ENCODE peak calls at places on chromosomes 7 and 10, in four cellular contexts. O, D, C and M are unnamed samples.

GRCh38 chr7:93117852-93118530 is at the start of gene SAMD9:
- DNase-seq in D (peak), C (peak), O (peak), M (peak)

GRCh38 chr7:101901661-101902491 is 84.5 kb downstream of the CUX1 start:
- DNase-seq in D (peak), O (peak), C (no peak), M (no peak)

GRCh38 chr7:33821970-33822369 is 83.4 kb upstream of the BMPER start:
- DNase-seq in D (no peak), O (no peak), C (no peak), M (no peak)

GRCh38 chr7:105151152-105151551 is 137.1 kb downstream of the KMT2E start:
- DNase-seq in D (no peak), C (no peak), O (no peak), M (no peak)

GRCh38 chr10:29946953-29947700 is 112.3 kb downstream of the JCAD start:
- DNase-seq in O (peak), C (no peak), D (peak), M (no peak)

GRCh38 chr7:45716380-45717203 is 142.4 kb downstream of the ADCY1 start:
- DNase-seq in O (no peak), C (no peak), D (no peak), M (no peak)

GRCh38 chr7:19066109-19066508 is 51.3 kb downstream of the TWIST1 start:
- DNase-seq in D (peak), C (no peak), O (peak), M (no peak)

GRCh38 chr10:121422096-121422495 is 176.1 kb downstream of the FGFR2 start:
- DNase-seq in C (no peak), O (no peak), D (no peak), M (no peak)

GRCh38 chr10:116521424-116522305 is 24.1 kb upstream of the PNLIP start:
- DNase-seq in O (peak), D (peak), C (no peak), M (no peak)

GRCh38 chr7:70569335-70569819 is 562.6 kb upstream of the GALNT17 start:
- DNase-seq in C (no peak), O (no peak), D (peak), M (no peak)

GRCh38 chr7:96084880-96085551 is 236.9 kb downstream of the SLC25A13 start:
- DNase-seq in O (peak), D (peak), C (no peak), M (no peak)

GRCh38 chr7:121352323-121352722 is 23.5 kb downstream of the WNT16 start:
- DNase-seq in O (no peak), D (no peak), C (no peak), M (no peak)

GRCh38 chr7:3911685-3912084 is 610.6 kb downstream of the SDK1 start:
- DNase-seq in D (peak), C (no peak), O (no peak), M (no peak)

GRCh38 chr7:5690931-5691461 is 90.5 kb downstream of the RNF216 start:
- DNase-seq in C (no peak), O (no peak), D (peak), M (no peak)

GRCh38 chr7:28183627-28184026 is 3.0 kb upstream of the JAZF1 start:
- DNase-seq in O (no peak), C (no peak), D (no peak), M (no peak)

GRCh38 chr7:105990726-105991465 is 27.8 kb downstream of the CDHR3 start:
- DNase-seq in C (no peak), D (peak), O (peak), M (no peak)

GRCh38 chr7:16801111-16801542 is 3.7 kb downstream of the AGR2 start:
- DNase-seq in O (peak), D (peak), C (no peak), M (no peak)

GRCh38 chr10:6114758-6115410 is 26.1 kb downstream of the RBM17 start:
- DNase-seq in D (peak), C (no peak), O (peak), M (no peak)

GRCh38 chr10:121601458-121601857 is 3.2 kb upstream of the FGFR2 start:
- DNase-seq in D (no peak), C (no peak), O (no peak), M (no peak)

GRCh38 chr7:137948083-137948844 is 53.6 kb downstream of the CREB3L2 start:
- DNase-seq in O (no peak), C (no peak), D (no peak), M (no peak)

GRCh38 chr10:23530079-23530478 is 91.2 kb downstream of the OTUD1 start:
- DNase-seq in O (peak), C (no peak), D (peak), M (no peak)

GRCh38 chr7:155836216-155837125 is 24.2 kb upstream of the SHH start:
- DNase-seq in O (no peak), D (no peak), C (no peak), M (no peak)

GRCh38 chr10:110725809-110726641 is 81.9 kb downstream of the RBM20 start:
- DNase-seq in C (no peak), D (peak), O (peak), M (no peak)

GRCh38 chr10:560314-560992 is 129.0 kb downstream of the DIP2C start:
- DNase-seq in C (no peak), D (peak), O (no peak), M (no peak)

GRCh38 chr10:121131426-121132277 is 280.5 kb downstream of the WDR11 start:
- DNase-seq in O (no peak), D (no peak), C (no peak), M (no peak)

GRCh38 chr10:110404825-110405224 is 92.9 kb upstream of the DUSP5 start:
- DNase-seq in O (no peak), D (no peak), C (no peak), M (no peak)

GRCh38 chr10:79948976-79949722 is at the start of gene SFTPD:
- DNase-seq in D (no peak), O (peak), C (no peak), M (no peak)

GRCh38 chr7:112204072-112204775 is 2.0 kb downstream of the DOCK4 start:
- DNase-seq in O (peak), D (no peak), C (no peak), M (no peak)

DNA sequence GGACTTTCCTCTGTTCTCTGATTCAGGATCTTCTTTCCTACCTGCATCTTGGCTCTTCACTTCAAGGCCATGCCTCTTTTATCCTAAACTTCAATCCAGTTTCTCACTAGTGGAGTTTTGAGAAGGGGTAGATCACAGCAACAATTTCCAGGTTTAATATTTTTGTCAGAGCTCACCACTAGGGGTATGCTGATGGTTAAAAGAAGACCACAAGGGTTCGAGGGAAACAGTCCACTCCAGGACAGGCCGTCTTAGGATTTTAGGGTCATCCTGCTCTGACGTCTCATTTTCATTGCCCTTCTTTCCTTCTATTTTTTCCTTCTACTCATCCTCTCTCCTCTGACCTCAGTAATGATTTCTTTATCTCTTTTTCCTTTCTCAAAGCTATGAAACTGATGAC is 11.3 kb downstream of the STAG3 start:
- DNase-seq in D (no peak), C (no peak), O (no peak), M (no peak)
- TF ChIP-seq CTCF in D (no peak), C (peak), O (no peak), M (peak)

DNA sequence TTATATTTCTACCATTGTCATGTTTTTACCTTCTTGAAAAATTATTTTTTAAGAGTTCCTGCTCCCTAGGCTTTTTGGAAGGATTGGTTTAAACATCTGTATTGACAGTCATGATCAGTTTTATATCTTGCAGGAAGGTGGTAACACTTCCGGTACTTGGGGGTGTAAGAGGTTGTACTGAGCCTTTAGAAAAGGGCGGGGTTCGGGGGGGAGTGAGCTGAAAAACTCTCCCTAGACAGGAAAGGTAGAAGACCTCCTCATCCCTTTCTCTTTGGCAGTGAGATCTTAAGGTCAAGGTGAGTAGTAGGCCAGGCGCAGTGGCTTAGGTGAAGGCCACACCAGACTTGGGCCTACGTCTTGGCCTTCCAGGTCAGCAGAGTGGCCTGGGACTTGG is 371 bp upstream of the PPP1R9A start:
- DNase-seq in D (no peak), C (no peak), O (no peak), M (no peak)
- H3K4me3 ChIP-seq in D (peak), C (no peak), O (peak), M (no peak)

GRCh38 chr7:153090757-153091156 is 331.2 kb downstream of the ACTR3B start:
- DNase-seq in O (no peak), D (no peak), C (no peak), M (no peak)
- TF ChIP-seq CTCF in O (no peak), D (no peak), C (no peak), M (no peak)

DNA sequence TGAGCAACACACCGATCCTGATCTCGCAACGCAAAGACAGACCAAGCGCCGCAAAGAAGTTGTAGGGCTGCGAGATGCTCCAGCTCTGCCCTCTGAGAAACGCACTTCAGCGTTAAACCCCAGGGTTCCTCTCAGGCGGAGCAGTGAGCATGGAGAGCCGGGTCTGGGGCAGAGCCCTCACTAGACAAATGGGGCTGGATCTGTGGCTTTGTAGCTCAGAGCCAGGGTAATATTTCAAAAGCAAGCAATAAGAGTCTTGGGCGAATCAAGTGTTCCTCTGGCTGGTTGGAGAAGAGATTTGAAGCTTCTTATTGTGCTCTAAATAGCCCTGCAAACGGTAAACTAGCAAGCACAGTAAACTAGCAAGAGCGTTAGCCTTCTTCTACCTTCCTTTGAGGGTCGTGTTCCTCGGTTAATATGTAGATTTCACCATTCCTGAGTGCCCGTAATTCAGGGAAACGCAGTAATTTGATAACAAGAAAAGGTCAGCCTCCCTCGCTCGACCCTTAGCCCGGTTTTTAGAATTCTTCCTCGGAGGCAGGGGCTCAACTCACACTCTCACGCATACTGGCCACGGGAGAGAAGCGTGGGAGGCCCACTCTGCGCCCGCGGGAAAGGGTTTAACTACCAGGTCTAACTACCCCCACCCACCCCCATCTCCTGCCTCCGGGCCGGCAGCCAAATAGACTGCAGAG is 6.7 kb downstream of the SKAP2 start:
- DNase-seq in O (no peak), D (no peak), C (no peak), M (peak)
- H3K4me3 ChIP-seq in O (no peak), D (peak), C (peak), M (no peak)

GRCh38 chr10:129846991-129847391 is 117.1 kb downstream of the EBF3 start:
- DNase-seq in O (no peak), D (no peak), C (no peak), M (no peak)

GRCh38 chr10:129849853-129850252 is 114.2 kb downstream of the EBF3 start:
- DNase-seq in D (no peak), O (no peak), C (no peak), M (no peak)

GRCh38 chr10:129849452-129849750 is 114.7 kb downstream of the EBF3 start:
- DNase-seq in C (no peak), O (no peak), D (no peak), M (no peak)

GRCh38 chr10:129848571-129849451 is 115.3 kb downstream of the EBF3 start:
- DNase-seq in D (no peak), C (no peak), O (no peak), M (no peak)

DNA sequence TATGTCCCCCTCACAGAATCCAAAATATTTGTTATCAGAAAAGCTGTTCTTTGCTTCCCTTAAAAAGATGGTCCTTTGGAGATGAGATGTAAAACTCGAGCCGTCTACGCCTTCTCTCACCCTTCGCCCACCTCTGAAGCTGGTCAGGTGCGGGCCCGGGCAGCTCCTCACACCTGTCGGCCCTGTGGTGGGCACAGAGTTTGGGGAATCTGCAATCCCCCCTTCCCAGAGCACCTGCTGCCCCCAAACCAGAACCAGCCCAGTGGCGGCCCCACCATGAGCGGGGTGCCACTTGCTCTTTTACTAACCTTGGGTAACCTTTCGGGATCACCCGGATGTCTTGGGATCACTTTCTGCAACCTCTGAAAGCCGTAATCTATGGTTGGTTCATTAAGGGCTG is 116.0 kb downstream of the EBF3 start:
- DNase-seq in C (no peak), D (no peak), O (no peak), M (no peak)
- TF ChIP-seq CTCF in C (no peak), D (no peak), O (no peak), M (no peak)

DNA sequence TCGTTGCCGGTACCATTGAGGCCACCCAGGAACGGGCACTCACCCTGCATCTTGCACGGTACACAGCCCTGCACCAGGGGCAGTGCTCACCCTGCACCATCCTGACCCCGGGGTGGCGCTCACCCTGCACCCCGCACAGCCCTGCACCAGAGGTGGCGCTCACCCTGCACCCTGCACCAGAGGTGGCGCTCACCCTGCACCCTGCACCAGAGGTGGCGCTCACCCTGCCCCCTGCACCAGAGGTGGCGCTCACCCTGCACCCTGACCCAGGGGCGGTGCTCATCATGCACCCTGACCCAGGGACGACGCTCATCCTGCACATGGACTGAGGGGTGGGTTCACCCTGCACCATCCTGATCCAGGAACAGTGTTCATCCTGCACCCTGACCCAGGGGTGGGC is 6.4 kb downstream of the TUBGCP2 start:
- DNase-seq in C (no peak), D (no peak), O (no peak), M (no peak)
- H3K4me3 ChIP-seq in C (no peak), D (no peak), O (no peak), M (no peak)

DNA sequence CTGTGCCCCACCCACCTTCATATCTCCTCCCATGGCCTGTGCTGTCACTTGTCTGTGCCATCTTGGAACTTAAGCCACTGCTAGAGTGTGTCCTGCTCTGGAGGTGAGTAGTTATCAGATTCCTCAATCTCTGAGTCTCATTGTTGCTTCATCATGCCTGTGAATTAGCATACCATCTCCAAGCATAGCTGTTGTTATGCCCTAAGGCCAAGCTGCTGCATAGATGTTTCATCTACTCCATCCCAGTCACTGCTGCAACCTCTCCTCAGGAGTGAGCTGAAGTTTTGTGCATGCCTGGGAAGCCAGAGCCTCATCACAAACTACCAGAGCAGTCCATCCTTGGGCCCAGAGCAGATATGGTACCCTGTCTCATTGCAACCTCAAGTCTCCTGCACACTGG is 348.9 kb downstream of the ZWINT start:
- DNase-seq in C (no peak), O (no peak), D (no peak), M (no peak)
- TF ChIP-seq CTCF in C (no peak), O (no peak), D (no peak), M (no peak)

DNA sequence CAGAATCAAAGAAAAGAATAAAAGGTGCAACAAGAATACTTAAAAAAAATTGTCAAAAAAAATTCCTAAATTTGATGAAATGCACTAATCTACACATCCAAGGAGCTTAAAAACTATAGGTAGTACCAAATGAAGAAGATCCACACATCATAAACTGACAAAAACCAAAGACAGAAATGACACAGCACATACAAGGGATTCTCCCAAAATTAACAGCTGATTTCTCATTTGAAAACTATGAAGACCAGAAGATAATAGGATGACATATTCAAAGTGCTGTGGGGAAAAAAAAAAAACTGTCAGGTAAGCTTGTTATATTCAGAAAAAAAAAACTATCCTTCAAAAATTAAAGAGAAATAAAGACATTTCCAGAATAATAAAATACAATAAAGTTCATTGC is 618.2 kb downstream of the TNS3 start:
- DNase-seq in D (no peak), O (no peak), C (no peak), M (no peak)
- H3K4me3 ChIP-seq in D (no peak), O (no peak), C (no peak), M (no peak)